ENCODE peak calls at places on chromosomes 16 and 17, in four cellular contexts. One of them, this sample, is unnamed.
A peak's percentile ranks its signal among the peaks of the same experiment; 100 is the strongest.

GRCh38 chr17:7043544-7044268 is at the start of gene SLC16A11:
- DNase-seq in prostate gland: no peak
- DNase-seq in GM23248: peak; percentile 62
- DNase-seq in body of pancreas: peak; percentile 59
- DNase-seq in this sample: peak; percentile 81

GRCh38 chr17:56172517-56172982 is 19.3 kb downstream of the ANKFN1 start:
- DNase-seq in prostate gland: peak; percentile 97
- DNase-seq in GM23248: peak; percentile 42
- DNase-seq in body of pancreas: peak; percentile 28
- DNase-seq in this sample: peak; percentile 66

GRCh38 chr17:8041249-8041928 is 2.5 kb downstream of the ALOX15B start:
- DNase-seq in prostate gland: no peak
- DNase-seq in GM23248: peak; percentile 78
- DNase-seq in body of pancreas: no peak
- DNase-seq in this sample: no peak

GRCh38 chr17:40348562-40349476 is 15.7 kb downstream of the GJD3 start:
- DNase-seq in prostate gland: peak; percentile 79
- DNase-seq in GM23248: peak; percentile 31
- DNase-seq in body of pancreas: peak; percentile 86
- DNase-seq in this sample: no peak

GRCh38 chr17:8223356-8224063 is 13.1 kb upstream of the AURKB start:
- DNase-seq in prostate gland: peak; percentile 47
- DNase-seq in GM23248: peak; percentile 71
- DNase-seq in body of pancreas: peak; percentile 68
- DNase-seq in this sample: peak; percentile 82

GRCh38 chr17:56896968-56897359 is 16.9 kb downstream of the TRIM25 start:
- DNase-seq in prostate gland: no peak
- DNase-seq in GM23248: no peak
- DNase-seq in body of pancreas: peak; percentile 32
- DNase-seq in this sample: no peak

GRCh38 chr17:15917439-15918027 is 27.4 kb upstream of the ADORA2B start:
- DNase-seq in prostate gland: no peak
- DNase-seq in GM23248: peak; percentile 16
- DNase-seq in body of pancreas: no peak
- DNase-seq in this sample: no peak

GRCh38 chr17:82396601-82397435 is 21.3 kb upstream of the HEXD start:
- DNase-seq in prostate gland: no peak
- DNase-seq in GM23248: peak; percentile 98
- DNase-seq in body of pancreas: no peak
- DNase-seq in this sample: peak; percentile 20

GRCh38 chr16:87762620-87763019 is 3.2 kb downstream of the KLHDC4 start:
- DNase-seq in prostate gland: peak; percentile 66
- DNase-seq in GM23248: no peak
- DNase-seq in body of pancreas: no peak
- DNase-seq in this sample: no peak

GRCh38 chr16:30570621-30571443 is 682 bp downstream of the ZNF688 start:
- DNase-seq in prostate gland: peak; percentile 22
- DNase-seq in GM23248: peak; percentile 65
- DNase-seq in body of pancreas: peak; percentile 28
- DNase-seq in this sample: peak; percentile 53

GRCh38 chr16:24123275-24123674 is 132.9 kb upstream of the CACNG3 start:
- DNase-seq in prostate gland: no peak
- DNase-seq in GM23248: no peak
- DNase-seq in body of pancreas: no peak
- DNase-seq in this sample: no peak

GRCh38 chr17:12789075-12789975 is at the start of gene ARHGAP44:
- DNase-seq in prostate gland: peak; percentile 58
- DNase-seq in GM23248: peak; percentile 76
- DNase-seq in body of pancreas: peak; percentile 68
- DNase-seq in this sample: peak; percentile 71

GRCh38 chr17:58219789-58220183 is 731 bp upstream of the MKS1 start:
- DNase-seq in prostate gland: peak; percentile 40
- DNase-seq in GM23248: peak; percentile 57
- DNase-seq in body of pancreas: no peak
- DNase-seq in this sample: no peak

GRCh38 chr17:36544049-36544319 is 735 bp upstream of the GGNBP2 start:
- DNase-seq in prostate gland: peak; percentile 36
- DNase-seq in GM23248: peak; percentile 82
- DNase-seq in body of pancreas: peak; percentile 46
- DNase-seq in this sample: peak; percentile 61

GRCh38 chr17:10754861-10755591 is 25.2 kb upstream of the TMEM220 start:
- DNase-seq in prostate gland: no peak
- DNase-seq in GM23248: no peak
- DNase-seq in body of pancreas: no peak
- DNase-seq in this sample: no peak

GRCh38 chr17:65529040-65529633 is 32.3 kb downstream of the AXIN2 start:
- DNase-seq in prostate gland: no peak
- DNase-seq in GM23248: no peak
- DNase-seq in body of pancreas: no peak
- DNase-seq in this sample: no peak

GRCh38 chr16:17365211-17365541 is 105.6 kb downstream of the XYLT1 start:
- DNase-seq in prostate gland: no peak
- DNase-seq in GM23248: no peak
- DNase-seq in body of pancreas: no peak
- DNase-seq in this sample: no peak

GRCh38 chr17:72682597-72682996 is 409.9 kb downstream of the SLC39A11 start:
- DNase-seq in prostate gland: no peak
- DNase-seq in GM23248: peak; percentile 53
- DNase-seq in body of pancreas: no peak
- DNase-seq in this sample: no peak

GRCh38 chr17:18858567-18859245 is 775 bp downstream of the PRPSAP2 start:
- DNase-seq in prostate gland: no peak
- DNase-seq in GM23248: peak; percentile 24
- DNase-seq in body of pancreas: no peak
- DNase-seq in this sample: no peak

GRCh38 chr17:73545109-73545508 is 99.1 kb downstream of the SDK2 start:
- DNase-seq in prostate gland: no peak
- DNase-seq in GM23248: no peak
- DNase-seq in body of pancreas: no peak
- DNase-seq in this sample: no peak

GRCh38 chr17:36926226-36926625 is 11.0 kb upstream of the LHX1 start:
- DNase-seq in prostate gland: no peak
- DNase-seq in GM23248: no peak
- DNase-seq in body of pancreas: no peak
- DNase-seq in this sample: no peak

GRCh38 chr16:11742041-11742535 is 569 bp downstream of the TXNDC11 start:
- DNase-seq in prostate gland: no peak
- DNase-seq in GM23248: no peak
- DNase-seq in body of pancreas: peak; percentile 61
- DNase-seq in this sample: peak; percentile 76

GRCh38 chr16:84303023-84303422 is 8.3 kb downstream of the WFDC1 start:
- DNase-seq in prostate gland: no peak
- DNase-seq in GM23248: no peak
- DNase-seq in body of pancreas: no peak
- DNase-seq in this sample: no peak

GRCh38 chr16:12906271-12906670 is 4.9 kb downstream of the SHISA9 start:
- DNase-seq in prostate gland: no peak
- DNase-seq in GM23248: no peak
- DNase-seq in body of pancreas: no peak
- DNase-seq in this sample: no peak

GRCh38 chr16:12907670-12908233 is 6.4 kb downstream of the SHISA9 start:
- DNase-seq in prostate gland: no peak
- DNase-seq in GM23248: peak; percentile 23
- DNase-seq in body of pancreas: no peak
- DNase-seq in this sample: no peak

GRCh38 chr16:12904041-12904671 is 2.8 kb downstream of the SHISA9 start:
- DNase-seq in prostate gland: no peak
- DNase-seq in GM23248: no peak
- DNase-seq in body of pancreas: no peak
- DNase-seq in this sample: no peak

GRCh38 chr16:12903325-12904040 is 2.1 kb downstream of the SHISA9 start:
- DNase-seq in prostate gland: no peak
- DNase-seq in GM23248: no peak
- DNase-seq in body of pancreas: no peak
- DNase-seq in this sample: no peak

GRCh38 chr16:12906765-12907516 is 5.5 kb downstream of the SHISA9 start:
- DNase-seq in prostate gland: no peak
- DNase-seq in GM23248: no peak
- DNase-seq in body of pancreas: no peak
- DNase-seq in this sample: no peak
- H3K36me3 ChIP-seq in prostate gland: no peaks in the 10 kb centered on the region
- H3K36me3 ChIP-seq in GM23248: no peaks in the 10 kb centered on the region
- H3K36me3 ChIP-seq in body of pancreas: no peaks in the 10 kb centered on the region
- H3K36me3 ChIP-seq in this sample: no peaks in the 10 kb centered on the region

DNA sequence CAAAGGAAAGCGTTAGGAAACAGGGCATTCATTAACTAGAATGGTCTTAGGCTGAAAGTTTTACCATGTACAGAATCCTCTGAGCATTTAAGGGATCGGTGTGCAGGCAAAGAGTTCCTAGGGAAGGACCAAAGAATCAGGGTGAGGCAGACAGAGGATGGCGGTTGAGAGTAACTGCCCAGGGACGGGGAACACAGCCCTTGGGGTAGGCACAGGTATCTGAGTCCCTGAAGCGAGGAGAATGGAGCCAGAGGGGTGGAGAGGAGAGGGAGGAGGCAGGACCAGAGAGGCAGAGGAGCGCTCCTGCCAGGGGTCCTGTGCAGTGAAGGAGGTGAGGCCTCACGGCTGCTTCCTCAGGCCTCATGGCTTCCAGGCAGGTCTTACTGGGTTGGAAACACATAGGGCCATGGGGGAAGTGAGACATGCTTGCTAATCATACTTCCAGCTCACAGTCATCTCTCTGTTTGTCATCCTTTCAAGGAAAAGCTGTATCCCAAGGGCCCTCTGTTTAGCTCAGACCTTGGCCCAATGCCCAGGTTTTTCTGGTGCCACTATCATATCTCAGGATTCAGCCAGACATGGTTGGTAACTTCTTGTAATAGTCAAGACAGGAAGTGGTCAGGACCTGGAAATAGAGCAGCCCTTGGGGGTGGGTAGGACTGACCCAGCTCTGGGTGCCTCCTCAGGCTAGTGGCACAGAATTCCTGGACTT is 13.8 kb upstream of the ITGB3 start:
- DNase-seq in prostate gland: peak; percentile 30
- DNase-seq in GM23248: peak; percentile 99
- DNase-seq in body of pancreas: peak; percentile 54
- DNase-seq in this sample: no peak
- H3K27ac ChIP-seq in prostate gland: no peak overlapping the region
- H3K27ac ChIP-seq in GM23248: peak overlapping the region; percentile 70
- H3K27ac ChIP-seq in body of pancreas: peak overlapping the region; percentile 39
- H3K27ac ChIP-seq in this sample: peak overlapping the region; percentile 59

GRCh38 chr16:14329727-14330363 is 258.7 kb downstream of the MRTFB start:
- DNase-seq in prostate gland: no peak
- DNase-seq in GM23248: no peak
- DNase-seq in body of pancreas: no peak
- DNase-seq in this sample: no peak

GRCh38 chr16:14331020-14331419 is 259.9 kb downstream of the MRTFB start:
- DNase-seq in prostate gland: no peak
- DNase-seq in GM23248: no peak
- DNase-seq in body of pancreas: no peak
- DNase-seq in this sample: no peak

GRCh38 chr16:14334366-14335105 is 263.4 kb downstream of the MRTFB start:
- DNase-seq in prostate gland: no peak
- DNase-seq in GM23248: peak; percentile 52
- DNase-seq in body of pancreas: no peak
- DNase-seq in this sample: no peak

GRCh38 chr16:14335297-14335696 is 264.2 kb downstream of the MRTFB start:
- DNase-seq in prostate gland: no peak
- DNase-seq in GM23248: peak; percentile 20
- DNase-seq in body of pancreas: no peak
- DNase-seq in this sample: no peak

GRCh38 chr16:14333361-14333760 is 262.2 kb downstream of the MRTFB start:
- DNase-seq in prostate gland: no peak
- DNase-seq in GM23248: no peak
- DNase-seq in body of pancreas: no peak
- DNase-seq in this sample: no peak
- H3K27me3 ChIP-seq in prostate gland: no peaks in the 10 kb centered on the region
- H3K27me3 ChIP-seq in GM23248: no peaks in the 10 kb centered on the region
- H3K27me3 ChIP-seq in body of pancreas: no peaks in the 10 kb centered on the region
- H3K27me3 ChIP-seq in this sample: no peaks in the 10 kb centered on the region

GRCh38 chr16:85640254-85640558 is 27.1 kb downstream of the GSE1 start:
- DNase-seq in prostate gland: no peak
- DNase-seq in GM23248: no peak
- DNase-seq in body of pancreas: no peak
- DNase-seq in this sample: no peak
- H3K36me3 ChIP-seq in prostate gland: no peaks in the 10 kb centered on the region
- H3K36me3 ChIP-seq in GM23248: no peaks in the 10 kb centered on the region
- H3K36me3 ChIP-seq in body of pancreas: no peaks in the 10 kb centered on the region
- H3K36me3 ChIP-seq in this sample: peaks cover 31% of the 10 kb centered on the region

GRCh38 chr17:76200354-76200753 is 39.9 kb downstream of the RNF157 start:
- DNase-seq in prostate gland: no peak
- DNase-seq in GM23248: no peak
- DNase-seq in body of pancreas: no peak
- DNase-seq in this sample: no peak
- H3K27ac ChIP-seq in prostate gland: no peak overlapping the region
- H3K27ac ChIP-seq in GM23248: no peak overlapping the region
- H3K27ac ChIP-seq in body of pancreas: no peak overlapping the region
- H3K27ac ChIP-seq in this sample: no peak overlapping the region

GRCh38 chr16:89090669-89091426 is 2.8 kb upstream of the ACSF3 start:
- DNase-seq in prostate gland: no peak
- DNase-seq in GM23248: no peak
- DNase-seq in body of pancreas: no peak
- DNase-seq in this sample: no peak
- H3K27me3 ChIP-seq in prostate gland: peaks cover 6% of the 10 kb centered on the region
- H3K27me3 ChIP-seq in GM23248: peaks cover 21% of the 10 kb centered on the region
- H3K27me3 ChIP-seq in body of pancreas: no peaks in the 10 kb centered on the region
- H3K27me3 ChIP-seq in this sample: peaks cover 30% of the 10 kb centered on the region

GRCh38 chr16:2449118-2449517 is 10.8 kb upstream of the TEDC2 start:
- DNase-seq in prostate gland: no peak
- DNase-seq in GM23248: no peak
- DNase-seq in body of pancreas: no peak
- DNase-seq in this sample: no peak

GRCh38 chr16:2450535-2450934 is 9.4 kb upstream of the TEDC2 start:
- DNase-seq in prostate gland: no peak
- DNase-seq in GM23248: no peak
- DNase-seq in body of pancreas: no peak
- DNase-seq in this sample: no peak

GRCh38 chr16:2452650-2453049 is 7.3 kb upstream of the TEDC2 start:
- DNase-seq in prostate gland: no peak
- DNase-seq in GM23248: no peak
- DNase-seq in body of pancreas: no peak
- DNase-seq in this sample: no peak

GRCh38 chr16:2451851-2452320 is 8.0 kb upstream of the TEDC2 start:
- DNase-seq in prostate gland: no peak
- DNase-seq in GM23248: no peak
- DNase-seq in body of pancreas: no peak
- DNase-seq in this sample: no peak

GRCh38 chr16:2450975-2451381 is 8.9 kb upstream of the TEDC2 start:
- DNase-seq in prostate gland: no peak
- DNase-seq in GM23248: no peak
- DNase-seq in body of pancreas: no peak
- DNase-seq in this sample: no peak
- H3K36me3 ChIP-seq in prostate gland: peaks cover 16% of the 10 kb centered on the region
- H3K36me3 ChIP-seq in GM23248: no peaks in the 10 kb centered on the region
- H3K36me3 ChIP-seq in body of pancreas: no peaks in the 10 kb centered on the region
- H3K36me3 ChIP-seq in this sample: peaks cover 34% of the 10 kb centered on the region

GRCh38 chr16:2776500-2777139 is 460 bp downstream of the ELOB start:
- DNase-seq in prostate gland: no peak
- DNase-seq in GM23248: peak; percentile 71
- DNase-seq in body of pancreas: no peak
- DNase-seq in this sample: peak; percentile 67
- H3K27ac ChIP-seq in prostate gland: peak overlapping the region; percentile 99
- H3K27ac ChIP-seq in GM23248: peak overlapping the region; percentile 61
- H3K27ac ChIP-seq in body of pancreas: peak overlapping the region; percentile 39
- H3K27ac ChIP-seq in this sample: peak overlapping the region; percentile 82

GRCh38 chr17:76840443-76840767 is 27.8 kb upstream of the MGAT5B start:
- DNase-seq in prostate gland: no peak
- DNase-seq in GM23248: no peak
- DNase-seq in body of pancreas: no peak
- DNase-seq in this sample: no peak
- H3K27me3 ChIP-seq in prostate gland: peaks cover 4% of the 10 kb centered on the region
- H3K27me3 ChIP-seq in GM23248: peaks cover 54% of the 10 kb centered on the region
- H3K27me3 ChIP-seq in body of pancreas: no peaks in the 10 kb centered on the region
- H3K27me3 ChIP-seq in this sample: peaks cover 32% of the 10 kb centered on the region